ENCODE peak calls at places on chromosomes 1 and 21, in four cellular contexts. O, G, M and C are unnamed samples. For H3K27me3, the result is how much of the 10 kb centered on the place peaks cover.

GRCh38 chr1:218371927-218372672 is 27.0 kb downstream of the TGFB2 start:
- DNase-seq in O (no peak), G (peak), M (no peak), C (no peak)

GRCh38 chr1:229089586-229090208 is 181.2 kb upstream of the RAB4A start:
- DNase-seq in O (no peak), G (no peak), M (no peak), C (no peak)

GRCh38 chr1:17119744-17120482 is 662 bp upstream of the PADI2 start:
- DNase-seq in O (no peak), G (no peak), M (no peak), C (no peak)

GRCh38 chr1:32068891-32069590 is 3.7 kb upstream of the TMEM39B start:
- DNase-seq in O (no peak), G (no peak), M (no peak), C (no peak)

GRCh38 chr21:46111857-46112730 is 14.2 kb downstream of the COL6A2 start:
- DNase-seq in O (peak), G (no peak), M (peak), C (peak)

GRCh38 chr21:26140185-26140584 is 30.4 kb downstream of the APP start:
- DNase-seq in O (peak), G (no peak), M (no peak), C (peak)

GRCh38 chr1:7687411-7687810 is 83.7 kb upstream of the VAMP3 start:
- DNase-seq in O (no peak), G (no peak), M (no peak), C (no peak)

GRCh38 chr21:27079807-27080206 is 112.9 kb upstream of the ADAMTS5 start:
- DNase-seq in O (no peak), G (no peak), M (no peak), C (no peak)

GRCh38 chr1:200134116-200134515 is 106.6 kb downstream of the NR5A2 start:
- DNase-seq in O (peak), G (no peak), M (no peak), C (no peak)

GRCh38 chr1:29208462-29208861 is 22.3 kb downstream of the MECR start:
- DNase-seq in O (no peak), G (no peak), M (no peak), C (no peak)

GRCh38 chr1:112743174-112744018 is 28.3 kb upstream of the PPM1J start:
- DNase-seq in O (no peak), G (no peak), M (no peak), C (no peak)

GRCh38 chr1:111503585-111504060 is at the start of the genes ADORA3 and TMIGD3:
- DNase-seq in O (peak), G (no peak), M (no peak), C (no peak)

GRCh38 chr1:9438431-9439073 is 100.7 kb upstream of the SLC25A33 start:
- DNase-seq in O (peak), G (peak), M (peak), C (peak)

GRCh38 chr1:243728192-243728570 is 121.9 kb downstream of the AKT3 start:
- DNase-seq in O (no peak), G (no peak), M (no peak), C (no peak)

GRCh38 chr1:221451741-221452140 is 290.1 kb downstream of the DUSP10 start:
- DNase-seq in O (no peak), G (no peak), M (no peak), C (no peak)

GRCh38 chr1:163664706-163665321 is 343.1 kb downstream of the NUF2 start:
- DNase-seq in O (no peak), G (no peak), M (no peak), C (no peak)

GRCh38 chr1:234745844-234746797 is 136.1 kb upstream of the IRF2BP2 start:
- DNase-seq in O (no peak), G (no peak), M (no peak), C (no peak)

GRCh38 chr1:10823000-10823401 is 26.6 kb upstream of the CASZ1 start:
- DNase-seq in O (no peak), G (no peak), M (no peak), C (no peak)

GRCh38 chr1:100718581-100718980 is 961 bp upstream of the VCAM1 start:
- DNase-seq in O (no peak), G (no peak), M (no peak), C (no peak)

GRCh38 chr1:193183019-193183643 is 3.3 kb downstream of the B3GALT2 start:
- DNase-seq in O (no peak), G (no peak), M (no peak), C (no peak)

GRCh38 chr1:165747632-165748452 is 20.8 kb downstream of the TMCO1 start:
- DNase-seq in O (peak), G (no peak), M (no peak), C (no peak)

GRCh38 chr1:117181630-117182041 is 29.1 kb downstream of the VTCN1 start:
- DNase-seq in O (no peak), G (no peak), M (no peak), C (no peak)

GRCh38 chr1:224343679-224344078 is 13.0 kb upstream of the CNIH4 start:
- DNase-seq in O (no peak), G (no peak), M (no peak), C (no peak)

GRCh38 chr1:28062806-28063205 is 25.6 kb downstream of the EYA3 start:
- DNase-seq in O (peak), G (no peak), M (no peak), C (no peak)

GRCh38 chr1:181676269-181676668 is 193.0 kb downstream of the CACNA1E start:
- DNase-seq in O (peak), G (peak), M (no peak), C (no peak)

GRCh38 chr1:238476881-238477280 is 586.2 kb upstream of the ZP4 start:
- DNase-seq in O (no peak), G (no peak), M (no peak), C (no peak)

GRCh38 chr1:43565600-43566360 is 35.1 kb downstream of the PTPRF start:
- DNase-seq in O (peak), G (no peak), M (peak), C (no peak)

GRCh38 chr21:35041122-35041521 is 8.0 kb downstream of the RUNX1 start:
- DNase-seq in O (no peak), G (no peak), M (no peak), C (no peak)

GRCh38 chr1:196608401-196609113 is at the start of gene KCNT2:
- DNase-seq in O (peak), G (peak), M (peak), C (peak)

GRCh38 chr1:20733361-20733975 is 965 bp upstream of the SH2D5 start:
- DNase-seq in O (peak), G (no peak), M (no peak), C (no peak)

GRCh38 chr21:31204801-31205200 is 139.3 kb downstream of the TIAM1 start:
- DNase-seq in O (no peak), G (no peak), M (no peak), C (no peak)

GRCh38 chr1:227729881-227730629 is 5.0 kb downstream of the JMJD4 start:
- DNase-seq in O (no peak), G (peak), M (no peak), C (no peak)

GRCh38 chr1:231590453-231591198 is 36.0 kb upstream of the DISC1 start:
- DNase-seq in O (peak), G (peak), M (peak), C (peak)

GRCh38 chr1:49765034-49765433 is 258.7 kb downstream of the AGBL4 start:
- DNase-seq in O (no peak), G (no peak), M (peak), C (no peak)

GRCh38 chr1:77829851-77830250 is 50.4 kb downstream of the MIGA1 start:
- DNase-seq in O (no peak), G (no peak), M (no peak), C (peak)

GRCh38 chr1:198122693-198123092 is 34.1 kb upstream of the NEK7 start:
- DNase-seq in O (no peak), G (no peak), M (no peak), C (no peak)

GRCh38 chr1:18266391-18266790 is 158.8 kb downstream of the IGSF21 start:
- DNase-seq in O (no peak), G (no peak), M (no peak), C (no peak)
- H3K27me3 ChIP-seq in O (under half), G (under half), M (under half), C (under half)

GRCh38 chr21:44812640-44813039 is 5.2 kb downstream of the SUMO3 start:
- DNase-seq in O (no peak), G (no peak), M (no peak), C (no peak)

GRCh38 chr21:44813149-44813548 is 4.7 kb downstream of the SUMO3 start:
- DNase-seq in O (no peak), G (no peak), M (no peak), C (no peak)

GRCh38 chr21:44813727-44814126 is 4.1 kb downstream of the SUMO3 start:
- DNase-seq in O (no peak), G (no peak), M (no peak), C (no peak)

GRCh38 chr21:44814498-44815023 is 3.3 kb downstream of the SUMO3 start:
- DNase-seq in O (no peak), G (no peak), M (no peak), C (no peak)

GRCh38 chr21:44810829-44811228 is 7.0 kb downstream of the SUMO3 start:
- DNase-seq in O (no peak), G (no peak), M (no peak), C (no peak)
- TF ChIP-seq POLR2A in O (no peak), G (no peak), M (no peak), C (no peak)

DNA sequence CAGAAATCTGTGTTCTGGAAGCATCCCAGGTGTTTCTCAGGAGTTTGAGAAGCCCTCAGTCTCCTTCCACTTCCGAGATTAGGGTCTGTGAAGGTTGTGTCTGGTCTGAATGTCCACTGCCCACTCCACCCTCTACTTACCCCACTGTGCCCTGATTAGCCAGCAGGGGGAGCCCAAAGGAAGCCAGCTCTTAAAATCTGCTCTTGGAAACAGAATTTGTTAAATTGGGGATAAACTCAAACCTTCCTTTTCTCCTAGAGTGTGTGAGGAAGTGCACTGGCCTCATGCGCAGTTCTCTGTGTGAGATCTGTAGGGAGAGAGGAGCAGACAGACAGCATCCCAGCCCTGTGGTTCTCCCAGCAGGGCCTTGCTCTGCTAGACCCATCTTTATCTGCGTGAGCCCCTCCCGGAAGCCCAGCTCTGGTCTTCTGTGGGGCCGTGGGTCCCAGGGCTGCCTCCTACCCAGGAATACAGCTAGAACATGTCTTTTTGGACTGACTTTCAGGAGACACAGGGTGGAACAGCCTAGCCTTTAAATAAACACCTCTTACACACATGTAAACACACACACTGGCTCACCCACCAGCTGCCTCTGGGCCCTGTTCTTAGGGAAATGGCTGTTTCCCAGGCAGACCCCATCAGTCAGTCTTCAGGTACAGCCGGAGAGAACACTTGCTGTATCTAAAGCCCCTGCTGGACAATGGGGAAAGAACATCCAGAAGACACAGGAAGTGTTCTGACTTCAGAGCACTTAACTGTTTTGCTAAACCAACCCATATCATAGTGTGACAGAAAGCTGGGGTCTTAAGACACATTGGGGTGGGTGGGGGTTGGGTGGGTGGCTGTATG is 52.2 kb downstream of the SMYD2 start:
- DNase-seq in O (peak), G (peak), M (peak), C (no peak)
- TF ChIP-seq CTCF in O (peak), G (peak), M (peak), C (peak)

GRCh38 chr1:913491-914252 is 10.1 kb upstream of the SAMD11 start:
- DNase-seq in O (no peak), G (no peak), M (peak), C (peak)
- H3K27me3 ChIP-seq in O (under half), G (half or more), M (under half), C (under half)

GRCh38 chr1:154220970-154221814 is 437 bp downstream of the UBAP2L start:
- DNase-seq in O (peak), G (peak), M (peak), C (peak)
- TF ChIP-seq POLR2A in O (no peak), G (no peak), M (no peak), C (no peak)

GRCh38 chr1:33842348-33842747 is 21.5 kb upstream of the HMGB4 start:
- DNase-seq in O (no peak), G (no peak), M (no peak), C (no peak)
- TF ChIP-seq CTCF in O (no peak), G (no peak), M (no peak), C (no peak)

GRCh38 chr1:65200411-65200810 is 52.4 kb downstream of the AK4 start:
- DNase-seq in O (no peak), G (no peak), M (no peak), C (no peak)

GRCh38 chr1:65197636-65198035 is 49.6 kb downstream of the AK4 start:
- DNase-seq in O (no peak), G (no peak), M (no peak), C (no peak)

GRCh38 chr1:65198095-65198494 is 50.1 kb downstream of the AK4 start:
- DNase-seq in O (no peak), G (no peak), M (no peak), C (no peak)

GRCh38 chr1:65193129-65193528 is 45.1 kb downstream of the AK4 start:
- DNase-seq in O (no peak), G (no peak), M (no peak), C (no peak)

DNA sequence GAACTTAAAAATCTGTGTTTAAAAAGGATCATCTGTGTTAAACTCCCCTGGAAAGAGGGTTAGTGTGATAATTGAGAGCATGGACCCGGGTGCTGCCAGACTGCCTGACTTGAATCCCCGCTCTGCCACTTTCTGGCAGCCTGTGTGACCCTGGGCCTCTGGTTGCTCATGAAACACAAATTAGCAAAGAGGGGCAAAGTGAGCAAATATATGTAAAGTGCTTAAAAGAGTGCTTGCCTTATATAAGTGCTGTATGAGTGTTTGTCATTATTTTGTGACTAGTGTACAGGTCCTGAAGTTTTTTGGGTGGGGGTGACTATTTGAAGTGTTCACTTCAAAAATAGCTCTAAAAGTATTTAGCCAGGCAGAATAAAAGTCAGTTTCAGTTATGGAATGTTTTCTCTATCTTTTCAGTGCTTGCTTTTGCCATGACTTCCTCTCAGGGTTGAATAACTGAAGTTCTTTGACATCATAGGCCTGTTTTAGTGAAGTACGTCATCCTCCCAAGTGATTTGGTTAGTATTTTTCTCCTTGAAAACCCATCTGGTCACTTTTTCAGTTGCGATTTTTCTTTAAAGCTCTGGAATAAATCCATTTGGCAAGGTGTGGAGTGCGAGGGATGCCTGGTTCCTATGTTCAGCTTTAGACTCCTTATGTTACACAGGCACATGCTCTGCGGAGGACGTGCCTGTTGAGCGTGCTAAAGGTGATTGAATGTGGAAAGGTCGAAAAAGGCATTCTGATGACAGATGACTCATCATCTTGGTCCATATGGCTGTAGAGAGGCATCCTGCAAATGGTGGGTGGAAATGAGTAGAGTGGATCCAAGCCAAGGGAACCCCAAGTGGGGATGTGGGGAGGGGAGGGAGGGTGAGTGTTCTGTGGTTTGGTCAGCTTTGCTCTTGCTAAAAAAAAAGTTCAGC is 47.8 kb downstream of the AK4 start:
- DNase-seq in O (no peak), G (no peak), M (no peak), C (no peak)
- H3K27me3 ChIP-seq in O (under half), G (under half), M (under half), C (under half)

DNA sequence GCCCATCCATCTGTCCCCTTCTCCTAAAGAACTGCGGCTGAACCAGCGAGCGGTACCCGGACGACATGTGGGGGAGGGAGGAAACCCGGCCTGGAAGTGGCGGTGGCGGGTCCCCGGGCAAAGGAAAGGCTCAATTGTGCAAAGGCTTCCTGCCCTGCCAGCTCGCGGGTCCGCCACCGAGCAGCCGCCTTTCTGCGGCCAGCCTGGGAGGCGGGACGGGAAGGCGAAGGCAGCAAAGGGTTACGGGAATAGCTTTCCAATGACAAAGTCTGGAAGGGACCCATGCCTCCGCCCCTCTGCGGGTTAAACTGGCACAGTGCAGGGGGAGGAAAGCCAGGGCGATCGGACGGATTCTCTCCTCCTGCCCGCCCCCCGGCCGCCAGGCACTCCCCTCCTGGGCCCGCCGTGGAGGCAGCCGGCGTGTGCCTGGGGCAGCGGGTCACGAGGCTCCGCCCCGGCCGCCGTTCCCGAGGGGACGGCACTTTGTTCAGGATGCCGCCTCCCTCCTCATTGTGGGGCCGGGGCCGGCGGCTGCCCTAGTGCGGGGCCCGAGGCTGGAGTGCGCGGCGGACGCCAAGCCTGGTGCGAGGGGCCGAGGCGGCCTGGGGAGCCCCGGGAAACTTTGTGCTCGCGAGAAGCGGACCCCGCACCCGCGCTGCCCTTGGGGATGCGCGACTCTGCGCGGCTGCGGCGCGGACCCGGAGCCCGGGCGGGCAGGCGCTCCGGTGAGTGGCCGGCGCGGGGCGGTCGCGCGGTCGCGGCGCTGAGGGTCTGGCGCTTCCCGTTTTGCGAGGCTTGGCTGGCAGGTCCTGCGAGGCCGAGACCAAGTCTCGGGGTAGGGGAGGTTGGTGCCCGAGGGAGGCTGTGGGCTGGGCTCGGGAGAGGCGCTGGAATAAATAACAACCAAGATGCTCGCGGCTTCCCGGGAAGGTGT is at the start of gene NAV1:
- DNase-seq in O (peak), G (peak), M (peak), C (no peak)
- TF ChIP-seq POLR2A in O (no peak), G (peak), M (no peak), C (peak)

DNA sequence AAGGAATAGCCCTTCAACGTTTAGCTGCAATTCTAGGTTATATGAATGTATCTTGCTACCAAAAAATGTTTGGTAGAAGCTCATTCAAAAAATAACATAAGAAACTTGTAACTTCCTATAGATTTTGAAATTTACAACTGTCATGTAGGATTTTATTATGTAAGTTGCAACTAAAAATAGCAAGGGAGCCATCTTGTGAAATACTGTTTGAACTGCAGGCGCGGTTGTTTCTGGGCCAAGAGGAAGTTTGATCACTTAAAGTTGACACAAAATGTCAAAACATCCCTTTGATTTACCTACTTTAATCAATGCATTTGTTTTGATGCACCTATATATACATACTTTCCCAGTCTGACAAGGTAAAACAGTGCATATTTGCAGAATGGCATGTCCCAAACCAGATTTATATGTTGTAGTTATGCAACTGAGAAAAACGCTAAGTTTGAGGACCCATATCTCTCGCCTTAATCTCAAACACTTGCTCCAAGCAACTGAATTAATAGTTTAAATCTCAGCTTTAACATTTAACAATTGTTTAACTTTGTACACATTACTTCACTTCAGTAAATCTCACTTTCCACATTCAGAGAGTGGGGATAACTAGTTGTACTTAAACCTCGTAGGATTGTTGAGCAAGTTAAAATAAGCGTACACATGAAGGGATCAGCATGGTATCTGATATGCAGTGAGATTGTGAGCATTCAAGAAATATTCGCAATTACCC is 63.9 kb downstream of the KCNK2 start:
- DNase-seq in O (no peak), G (peak), M (no peak), C (no peak)
- TF ChIP-seq CTCF in O (no peak), G (peak), M (peak), C (no peak)